ENCODE peak calls at places on chromosomes 7 and 10, in six cellular contexts. U is T-helper 1 cell; L is stimulated activated CD8-positive, alpha-beta memory T cell treated with anti-CD3 and anti-CD28 coated beads, Interleukin-7, amount 100 ng/mL, for 1 hour; T is HFF-Myc; P is M059J; Z is CD8-positive, alpha-beta memory T cell. V is an unnamed sample.

GRCh38 chr10:44865289-44865671 is 45.9 kb upstream of the TMEM72 start:
- DNase-seq in U (no peak), L (no peak), T (no peak), P (no peak), Z (no peak), V (no peak)

GRCh38 chr7:158126661-158127060 is 461.0 kb downstream of the PTPRN2 start:
- DNase-seq in U (no peak), L (no peak), T (no peak), P (no peak), Z (peak; percentile 30), V (no peak)

GRCh38 chr10:88952647-88953111 is at the start of gene ACTA2:
- DNase-seq in U (no peak), L (no peak), T (no peak), P (peak; percentile 43), Z (no peak), V (no peak)

GRCh38 chr10:108894402-108895301 is 1028.7 kb downstream of the XPNPEP1 start:
- DNase-seq in U (no peak), L (no peak), T (no peak), P (no peak), Z (no peak), V (no peak)

GRCh38 chr7:13276977-13277376 is 589.5 kb downstream of the ARL4A start:
- DNase-seq in U (no peak), L (no peak), T (no peak), P (no peak), Z (no peak), V (no peak)

GRCh38 chr10:27724287-27724686 is 21.3 kb downstream of the MKX start:
- DNase-seq in U (no peak), L (no peak), T (no peak), P (peak; percentile 39), Z (no peak), V (no peak)

GRCh38 chr7:30986738-30987137 is 23.0 kb downstream of the GHRHR start:
- DNase-seq in U (no peak), L (no peak), T (no peak), P (no peak), Z (no peak), V (no peak)

GRCh38 chr10:70227548-70228320 is 5.5 kb downstream of the PPA1 start:
- DNase-seq in U (no peak), L (no peak), T (no peak), P (no peak), Z (no peak), V (no peak)

GRCh38 chr10:61332506-61332905 is 120.7 kb downstream of the TMEM26 start:
- DNase-seq in U (no peak), L (no peak), T (no peak), P (peak; percentile 41), Z (no peak), V (no peak)

GRCh38 chr7:124192885-124193284 is 160.0 kb upstream of the TMEM229A start:
- DNase-seq in U (no peak), L (no peak), T (no peak), P (no peak), Z (no peak), V (no peak)

V was measured in epithelial cell of proximal tubule.